ENCODE peak calls at places on chromosomes 3 and 15, in nine cellular contexts. C, H, B, Y, S, G, K, Q and J are unnamed samples.

GRCh38 chr3:192339214-192339613 is 388.1 kb downstream of the FGF12 start:
- DNase-seq in C (no peak), H (no peak), B (no peak), Y (no peak), S (no peak), G (no peak), K (no peak), Q (no peak), J (peak)

GRCh38 chr3:165439765-165440164 is 243.6 kb upstream of the SLITRK3 start:
- DNase-seq in C (no peak), H (no peak), B (no peak), Y (no peak), S (no peak), G (no peak), K (no peak), Q (no peak), J (no peak)

GRCh38 chr15:60704129-60704528 is 225.2 kb upstream of the ICE2 start:
- DNase-seq in C (no peak), H (no peak), B (peak), Y (no peak), S (no peak), G (no peak), K (no peak), Q (no peak), J (no peak)

GRCh38 chr3:172918165-172918564 is 167.6 kb downstream of the ECT2 start:
- DNase-seq in C (no peak), H (no peak), B (no peak), Y (no peak), S (no peak), G (no peak), K (peak), Q (peak), J (no peak)

GRCh38 chr3:13483286-13483685 is 3.2 kb downstream of the HDAC11 start:
- DNase-seq in C (no peak), H (no peak), B (no peak), Y (no peak), S (no peak), G (no peak), K (no peak), Q (no peak), J (no peak)

GRCh38 chr15:89399390-89400120 is 64.9 kb upstream of the POLG start:
- DNase-seq in C (peak), H (no peak), B (no peak), Y (peak), S (no peak), G (peak), K (peak), Q (peak), J (peak)

GRCh38 chr3:167225821-167226220 is 154.3 kb downstream of the ZBBX start:
- DNase-seq in C (no peak), H (no peak), B (no peak), Y (no peak), S (no peak), G (no peak), K (no peak), Q (no peak), J (no peak)

GRCh38 chr3:65561617-65562016 is 477.1 kb downstream of the MAGI1 start:
- DNase-seq in C (no peak), H (no peak), B (no peak), Y (no peak), S (no peak), G (no peak), K (no peak), Q (no peak), J (no peak)

GRCh38 chr3:155441026-155441425 is 147.5 kb upstream of the STRIT1 start:
- DNase-seq in C (no peak), H (no peak), B (no peak), Y (no peak), S (no peak), G (no peak), K (no peak), Q (no peak), J (no peak)

GRCh38 chr3:76765526-76765925 is 274.4 kb upstream of the ROBO2 start:
- DNase-seq in C (no peak), H (no peak), B (no peak), Y (no peak), S (no peak), G (no peak), K (no peak), Q (peak), J (no peak)

GRCh38 chr3:174495928-174496327 is 363.2 kb upstream of the NAALADL2 start:
- DNase-seq in C (no peak), H (no peak), B (no peak), Y (no peak), S (no peak), G (no peak), K (peak), Q (no peak), J (no peak)

GRCh38 chr3:11385329-11385728 is 113.1 kb downstream of the ATG7 start:
- DNase-seq in C (no peak), H (no peak), B (no peak), Y (no peak), S (no peak), G (no peak), K (peak), Q (no peak), J (no peak)

GRCh38 chr3:44237161-44237560 is 4.5 kb upstream of the TOPAZ1 start:
- DNase-seq in C (no peak), H (no peak), B (no peak), Y (no peak), S (no peak), G (no peak), K (no peak), Q (no peak), J (no peak)

GRCh38 chr3:86229086-86229774 is 761.7 kb downstream of the VGLL3 start:
- DNase-seq in C (no peak), H (no peak), B (no peak), Y (no peak), S (no peak), G (no peak), K (no peak), Q (no peak), J (no peak)

GRCh38 chr3:127156651-127157050 is 36.3 kb upstream of the PRR23E start:
- DNase-seq in C (no peak), H (no peak), B (no peak), Y (no peak), S (no peak), G (no peak), K (no peak), Q (no peak), J (no peak)

GRCh38 chr15:80093854-80094418 is 34.5 kb downstream of the ZFAND6 start:
- DNase-seq in C (no peak), H (peak), B (no peak), Y (peak), S (peak), G (no peak), K (peak), Q (peak), J (peak)

GRCh38 chr3:5768546-5768945 is 581.0 kb downstream of the EDEM1 start:
- DNase-seq in C (no peak), H (no peak), B (no peak), Y (no peak), S (no peak), G (no peak), K (no peak), Q (no peak), J (no peak)

GRCh38 chr3:102827386-102827785 is 392.6 kb downstream of the ZPLD1 start:
- DNase-seq in C (no peak), H (no peak), B (no peak), Y (no peak), S (no peak), G (no peak), K (no peak), Q (no peak), J (no peak)

GRCh38 chr15:36235173-36235572 is 344.3 kb upstream of the CDIN1 start:
- DNase-seq in C (no peak), H (no peak), B (no peak), Y (no peak), S (no peak), G (no peak), K (no peak), Q (no peak), J (no peak)

GRCh38 chr15:65887565-65887964 is 18.3 kb downstream of the RAB11A start:
- DNase-seq in C (no peak), H (no peak), B (peak), Y (no peak), S (no peak), G (no peak), K (no peak), Q (no peak), J (no peak)

GRCh38 chr3:57048052-57048671 is 12.3 kb upstream of the SPATA12 start:
- DNase-seq in C (no peak), H (no peak), B (no peak), Y (no peak), S (no peak), G (no peak), K (peak), Q (peak), J (no peak)

GRCh38 chr3:99499235-99499798 is 139.1 kb upstream of the COL8A1 start:
- DNase-seq in C (no peak), H (peak), B (no peak), Y (peak), S (no peak), G (peak), K (peak), Q (peak), J (peak)